ENCODE peak calls at places on chromosomes 1 and 21, in ten cellular contexts. D is CD8-positive, alpha-beta memory T cell; C is thoracic aorta; E is HFF-Myc; M is NCI-H1105 treated with DMSO at 0.1 percent for 48 hours; K is activated gamma-delta T cell treated with anti-CD3 and anti-CD28 coated beads, Interleukin-2, amount 50 U/mL, for 16 hours; T is sciatic nerve; W is EL; J is AG04450; U is left ventricle myocardium inferior. Z is an unnamed sample.

GRCh38 chr1:195971589-195971988 is 636.7 kb downstream of the KCNT2 start:
- DNase-seq in D (no peak), C (no peak), E (no peak), M (no peak), K (no peak), T (no peak), W (peak), J (no peak), U (no peak), Z (no peak)

GRCh38 chr1:172322219-172323061 is 98.0 kb upstream of the C1orf105 start:
- DNase-seq in D (no peak), C (peak), E (peak), M (peak), K (no peak), T (no peak), W (peak), J (no peak), U (peak), Z (no peak)

GRCh38 chr21:25735895-25736597 is 1.3 kb downstream of the GABPA start:
- DNase-seq in D (no peak), C (no peak), E (no peak), M (peak), K (no peak), T (no peak), W (peak), J (no peak), U (no peak), Z (no peak)

GRCh38 chr1:63134501-63135173 is 187.7 kb upstream of the FOXD3 start:
- DNase-seq in D (no peak), C (no peak), E (no peak), M (no peak), K (no peak), T (no peak), W (no peak), J (no peak), U (no peak), Z (no peak)

GRCh38 chr1:15618685-15619525 is 1.6 kb downstream of the DDI2 start:
- DNase-seq in D (no peak), C (no peak), E (no peak), M (no peak), K (no peak), T (no peak), W (peak), J (peak), U (no peak), Z (no peak)

GRCh38 chr1:165355977-165356811 is at the start of gene LMX1A:
- DNase-seq in D (no peak), C (no peak), E (no peak), M (no peak), K (no peak), T (peak), W (no peak), J (no peak), U (no peak), Z (no peak)

GRCh38 chr1:209601809-209602657 is 18.5 kb downstream of the CAMK1G start:
- DNase-seq in D (no peak), C (no peak), E (no peak), M (peak), K (no peak), T (no peak), W (peak), J (no peak), U (no peak), Z (peak)

GRCh38 chr1:152227310-152227928 is 3.4 kb upstream of the HRNR start:
- DNase-seq in D (no peak), C (no peak), E (no peak), M (no peak), K (no peak), T (no peak), W (no peak), J (no peak), U (no peak), Z (no peak)

GRCh38 chr1:111535256-111536191 is 32.1 kb upstream of the ADORA3 start:
- DNase-seq in D (no peak), C (no peak), E (no peak), M (no peak), K (no peak), T (no peak), W (no peak), J (no peak), U (no peak), Z (no peak)

GRCh38 chr1:211210965-211211364 is 48.2 kb upstream of the RCOR3 start:
- DNase-seq in D (no peak), C (no peak), E (no peak), M (no peak), K (no peak), T (no peak), W (no peak), J (no peak), U (no peak), Z (no peak)

GRCh38 chr1:3404801-3405200 is 49.7 kb upstream of the ARHGEF16 start:
- DNase-seq in D (no peak), C (no peak), E (no peak), M (no peak), K (no peak), T (no peak), W (no peak), J (no peak), U (no peak), Z (no peak)

GRCh38 chr21:33856893-33857527 is 58.6 kb downstream of the ATP5PO start:
- DNase-seq in D (no peak), C (no peak), E (no peak), M (no peak), K (no peak), T (no peak), W (no peak), J (no peak), U (no peak), Z (no peak)

GRCh38 chr1:30260318-30260717 is 463.1 kb downstream of the MATN1 start:
- DNase-seq in D (no peak), C (no peak), E (no peak), M (no peak), K (no peak), T (no peak), W (no peak), J (no peak), U (no peak), Z (no peak)

GRCh38 chr1:183281039-183281438 is 95.0 kb downstream of the LAMC2 start:
- DNase-seq in D (no peak), C (peak), E (no peak), M (no peak), K (no peak), T (peak), W (peak), J (no peak), U (no peak), Z (no peak)

GRCh38 chr1:183244466-183244865 is 58.4 kb downstream of the LAMC2 start:
- DNase-seq in D (no peak), C (no peak), E (no peak), M (no peak), K (no peak), T (peak), W (peak), J (no peak), U (peak), Z (no peak)

GRCh38 chr1:13950637-13951036 is 250.6 kb downstream of the PRDM2 start:
- DNase-seq in D (no peak), C (no peak), E (no peak), M (no peak), K (no peak), T (no peak), W (no peak), J (no peak), U (no peak), Z (no peak)

GRCh38 chr1:3377604-3378279 is 76.7 kb upstream of the ARHGEF16 start:
- DNase-seq in D (no peak), C (no peak), E (no peak), M (no peak), K (no peak), T (no peak), W (no peak), J (no peak), U (no peak), Z (no peak)

GRCh38 chr1:196951711-196952394 is 8.3 kb downstream of the CFHR2 start:
- DNase-seq in D (no peak), C (no peak), E (no peak), M (no peak), K (no peak), T (no peak), W (peak), J (no peak), U (no peak), Z (no peak)

GRCh38 chr1:228861830-228862176 is 126.5 kb downstream of the RHOU start:
- DNase-seq in D (no peak), C (no peak), E (no peak), M (no peak), K (no peak), T (no peak), W (no peak), J (no peak), U (no peak), Z (peak)

GRCh38 chr1:8742022-8742924 is 75.2 kb downstream of the RERE start:
- DNase-seq in D (no peak), C (no peak), E (no peak), M (no peak), K (no peak), T (no peak), W (no peak), J (no peak), U (no peak), Z (no peak)